ENCODE peak calls at places on chromosomes 6 and 20, in seven cellular contexts. G, E, Y, P, R, H and W are unnamed samples.

GRCh38 chr20:44409132-44409600 is 53.7 kb downstream of the HNF4A start:
- DNase-seq in E (no peak), H (no peak), G (no peak), Y (no peak), P (no peak), R (no peak), W (no peak)

GRCh38 chr20:37364927-37365272 is 19.0 kb downstream of the SRC start:
- DNase-seq in E (no peak), G (no peak), Y (no peak), R (peak; percentile 23), P (no peak), H (no peak), W (no peak)

GRCh38 chr6:99285881-99286280 is 63.6 kb downstream of the FAXC start:
- DNase-seq in R (no peak), E (no peak), Y (no peak), P (no peak), G (peak; percentile 59), H (no peak), W (no peak)

GRCh38 chr6:53916804-53917463 is 122.1 kb downstream of the LRRC1 start:
- DNase-seq in R (no peak), E (no peak), G (no peak), Y (no peak), H (no peak), P (no peak), W (no peak)

GRCh38 chr20:17594443-17594842 is 24.6 kb downstream of the DSTN start:
- DNase-seq in Y (peak; percentile 71), H (peak; percentile 81), R (no peak), E (no peak), G (peak; percentile 97), P (no peak), W (peak; percentile 89)

GRCh38 chr6:21277601-21278043 is 315.9 kb upstream of the SOX4 start:
- DNase-seq in H (no peak), Y (no peak), P (no peak), G (no peak), E (no peak), R (no peak), W (no peak)

GRCh38 chr6:163554663-163555062 is 140.1 kb downstream of the QKI start:
- DNase-seq in H (peak; percentile 76), R (peak; percentile 64), E (peak; percentile 26), G (no peak), P (peak; percentile 30), Y (peak; percentile 42), W (peak; percentile 61)

GRCh38 chr20:34172926-34173325 is 60.9 kb upstream of the EIF2S2 start:
- DNase-seq in E (no peak), R (no peak), P (no peak), G (no peak), Y (no peak), H (no peak), W (no peak)

GRCh38 chr6:113432729-113433505 is 424.2 kb upstream of the MARCKS start:
- DNase-seq in R (no peak), G (no peak), H (no peak), E (no peak), P (no peak), Y (no peak), W (no peak)

GRCh38 chr6:137816688-137817087 is 50.4 kb upstream of the TNFAIP3 start:
- DNase-seq in Y (no peak), E (no peak), R (no peak), H (no peak), P (no peak), G (no peak), W (no peak)

GRCh38 chr20:51100617-51101016 is 77.7 kb upstream of the KCNG1 start:
- DNase-seq in H (peak; percentile 45), Y (peak; percentile 40), R (no peak), E (no peak), P (no peak), G (no peak), W (no peak)

GRCh38 chr20:50192364-50193168 is 1.9 kb downstream of the CEBPB start:
- DNase-seq in E (peak; percentile 51), G (peak; percentile 77), P (peak; percentile 62), Y (peak; percentile 91), R (peak; percentile 89), H (peak; percentile 92), W (peak; percentile 75)

GRCh38 chr20:61572789-61573188 is 320.7 kb downstream of the CDH4 start:
- DNase-seq in Y (no peak), H (no peak), P (no peak), G (no peak), E (no peak), R (no peak), W (no peak)

GRCh38 chr20:33811763-33812672 is 870 bp downstream of the CHMP4B start:
- DNase-seq in P (peak; percentile 18), G (no peak), E (no peak), R (peak; percentile 82), H (peak; percentile 65), Y (peak; percentile 68), W (peak; percentile 93)

GRCh38 chr20:44714701-44715494 is at the start of gene CCN5:
- DNase-seq in H (peak; percentile 87), G (no peak), R (peak; percentile 79), Y (peak; percentile 80), E (no peak), P (no peak), W (peak; percentile 68)

GRCh38 chr20:38473353-38473795 is 731 bp downstream of the RALGAPB start:
- DNase-seq in G (peak; percentile 37), P (no peak), Y (no peak), E (no peak), R (no peak), H (peak; percentile 41), W (peak; percentile 39)

GRCh38 chr6:124066995-124067552 is 263.4 kb downstream of the NKAIN2 start:
- DNase-seq in Y (no peak), R (no peak), E (no peak), G (no peak), P (no peak), H (no peak), W (peak; percentile 29)

GRCh38 chr20:50256577-50256976 is 65.9 kb downstream of the CEBPB start:
- DNase-seq in H (no peak), Y (no peak), G (no peak), R (no peak), P (no peak), E (no peak), W (no peak)

GRCh38 chr6:43129434-43130194 is 41.5 kb upstream of the SRF start:
- DNase-seq in Y (no peak), G (peak; percentile 49), H (no peak), P (no peak), E (no peak), R (peak; percentile 62), W (peak; percentile 33)

GRCh38 chr6:165562421-165563090 is 100.5 kb downstream of the PDE10A start:
- DNase-seq in H (no peak), G (no peak), R (no peak), P (no peak), Y (no peak), E (no peak), W (no peak)

GRCh38 chr6:25576920-25577319 is 75.1 kb upstream of the SCGN start:
- DNase-seq in P (no peak), H (peak; percentile 6), R (no peak), E (no peak), G (no peak), Y (no peak), W (no peak)
- H3K4me3 ChIP-seq in P (no peak overlapping the region), H (no peak overlapping the region), R (no peak overlapping the region), E (no peak overlapping the region), G (no peak overlapping the region), Y (no peak overlapping the region), W (no peak overlapping the region)

GRCh38 chr6:157479464-157480303 is 98.7 kb downstream of the ZDHHC14 start:
- DNase-seq in E (no peak), Y (no peak), P (no peak), H (peak; percentile 29), R (no peak), G (no peak), W (no peak)
- H3K4me3 ChIP-seq in E (no peak overlapping the region), Y (no peak overlapping the region), P (no peak overlapping the region), H (no peak overlapping the region), R (no peak overlapping the region), G (no peak overlapping the region), W (no peak overlapping the region)

GRCh38 chr20:41574802-41575389 is 43.3 kb downstream of the CHD6 start:
- DNase-seq in R (no peak), E (no peak), P (no peak), H (no peak), Y (no peak), G (no peak), W (no peak)
- H3K4me3 ChIP-seq in R (no peak overlapping the region), E (no peak overlapping the region), P (no peak overlapping the region), H (no peak overlapping the region), Y (no peak overlapping the region), G (no peak overlapping the region), W (no peak overlapping the region)

DNA sequence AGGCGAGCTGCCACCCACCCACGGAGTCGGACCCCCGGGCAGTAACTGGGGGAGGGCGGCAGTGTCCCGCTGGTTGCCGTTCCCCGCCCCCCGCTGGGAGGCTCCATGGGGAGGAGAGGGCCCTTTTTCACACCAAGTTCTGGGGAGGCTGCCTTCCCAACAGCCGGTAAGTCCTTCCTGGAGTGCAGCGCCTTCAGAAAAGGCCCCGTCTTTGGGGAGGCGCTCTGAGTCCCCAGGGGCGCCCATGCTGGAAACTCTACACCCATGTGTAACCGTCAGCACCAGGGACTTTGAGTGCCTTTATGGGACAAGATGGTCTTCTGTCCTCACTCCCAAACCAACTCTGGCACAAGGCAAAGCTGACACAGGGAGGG is 435 bp upstream of the SOX18 start:
- DNase-seq in E (no peak), H (no peak), R (no peak), Y (no peak), P (no peak), G (no peak), W (peak; percentile 49)
- H3K4me3 ChIP-seq in E (no peak overlapping the region), H (no peak overlapping the region), R (peak overlapping the region; percentile 37), Y (peak overlapping the region; percentile 11), P (no peak overlapping the region), G (no peak overlapping the region), W (peak overlapping the region; percentile 88)

GRCh38 chr6:28226460-28226859 is 1.4 kb downstream of the ZSCAN9 start:
- DNase-seq in E (no peak), P (no peak), G (no peak), H (no peak), Y (no peak), R (no peak), W (no peak)
- H3K4me3 ChIP-seq in E (no peak overlapping the region), P (no peak overlapping the region), G (peak overlapping the region; percentile 92), H (no peak overlapping the region), Y (no peak overlapping the region), R (peak overlapping the region; percentile 82), W (no peak overlapping the region)